ENCODE peak calls at places on chromosomes 7 and 10, in six cellular contexts. One of them, this sample, is unnamed.

GRCh38 chr10:24915304-24915703 is 37.1 kb downstream of the PRTFDC1 start:
- DNase-seq in H9: no peak
- DNase-seq in trophoblast cell: no peak
- DNase-seq in neuronal stem cell: no peak
- DNase-seq in IMR-90: no peak
- DNase-seq in H1: no peak
- DNase-seq in this sample: no peak

GRCh38 chr10:103910442-103911000 is 7.5 kb downstream of the STN1 start:
- DNase-seq in neuronal stem cell: no peak
- DNase-seq in H9: no peak
- DNase-seq in IMR-90: no peak
- DNase-seq in trophoblast cell: no peak
- DNase-seq in H1: no peak
- DNase-seq in this sample: no peak

GRCh38 chr7:55526329-55526728 is 46.0 kb downstream of the VOPP1 start:
- DNase-seq in neuronal stem cell: no peak
- DNase-seq in IMR-90: no peak
- DNase-seq in H1: no peak
- DNase-seq in trophoblast cell: no peak
- DNase-seq in H9: no peak
- DNase-seq in this sample: no peak

GRCh38 chr7:70322786-70323185 is 724.5 kb downstream of the AUTS2 start:
- DNase-seq in neuronal stem cell: no peak
- DNase-seq in H9: no peak
- DNase-seq in trophoblast cell: no peak
- DNase-seq in H1: no peak
- DNase-seq in IMR-90: no peak
- DNase-seq in this sample: no peak

GRCh38 chr10:97921581-97922377 is 72.1 kb downstream of the GOLGA7B start:
- DNase-seq in H1: no peak
- DNase-seq in neuronal stem cell: no peak
- DNase-seq in trophoblast cell: no peak
- DNase-seq in H9: no peak
- DNase-seq in IMR-90: peak; percentile 1
- DNase-seq in this sample: no peak

GRCh38 chr10:89183571-89183970 is 23.5 kb downstream of the CH25H start:
- DNase-seq in neuronal stem cell: no peak
- DNase-seq in trophoblast cell: no peak
- DNase-seq in H9: no peak
- DNase-seq in IMR-90: peak; percentile 77
- DNase-seq in H1: no peak
- DNase-seq in this sample: no peak

GRCh38 chr7:36114355-36114754 is 38.7 kb upstream of the EEPD1 start:
- DNase-seq in trophoblast cell: no peak
- DNase-seq in H1: no peak
- DNase-seq in H9: no peak
- DNase-seq in neuronal stem cell: no peak
- DNase-seq in IMR-90: no peak
- DNase-seq in this sample: no peak

GRCh38 chr7:2110586-2111396 is 122.0 kb downstream of the MAD1L1 start:
- DNase-seq in trophoblast cell: no peak
- DNase-seq in H9: no peak
- DNase-seq in neuronal stem cell: no peak
- DNase-seq in IMR-90: peak; percentile 23
- DNase-seq in H1: no peak
- DNase-seq in this sample: no peak

GRCh38 chr7:158431941-158432347 is 155.7 kb downstream of the PTPRN2 start:
- DNase-seq in IMR-90: peak; percentile 28
- DNase-seq in H1: no peak
- DNase-seq in trophoblast cell: no peak
- DNase-seq in H9: no peak
- DNase-seq in neuronal stem cell: no peak
- DNase-seq in this sample: peak; percentile 71

GRCh38 chr10:76071638-76072317 is 640.4 kb downstream of the LRMDA start:
- DNase-seq in H1: no peak
- DNase-seq in trophoblast cell: no peak
- DNase-seq in IMR-90: no peak
- DNase-seq in H9: no peak
- DNase-seq in neuronal stem cell: no peak
- DNase-seq in this sample: peak; percentile 22

GRCh38 chr10:76067447-76067846 is 636.0 kb downstream of the LRMDA start:
- DNase-seq in neuronal stem cell: no peak
- DNase-seq in H9: no peak
- DNase-seq in IMR-90: no peak
- DNase-seq in H1: no peak
- DNase-seq in trophoblast cell: no peak
- DNase-seq in this sample: no peak

GRCh38 chr10:76072384-76072783 is 641.0 kb downstream of the LRMDA start:
- DNase-seq in H9: no peak
- DNase-seq in trophoblast cell: no peak
- DNase-seq in IMR-90: no peak
- DNase-seq in neuronal stem cell: no peak
- DNase-seq in H1: no peak
- DNase-seq in this sample: no peak

GRCh38 chr10:76073524-76073923 is 642.1 kb downstream of the LRMDA start:
- DNase-seq in H9: no peak
- DNase-seq in neuronal stem cell: no peak
- DNase-seq in IMR-90: no peak
- DNase-seq in H1: no peak
- DNase-seq in trophoblast cell: no peak
- DNase-seq in this sample: no peak

DNA sequence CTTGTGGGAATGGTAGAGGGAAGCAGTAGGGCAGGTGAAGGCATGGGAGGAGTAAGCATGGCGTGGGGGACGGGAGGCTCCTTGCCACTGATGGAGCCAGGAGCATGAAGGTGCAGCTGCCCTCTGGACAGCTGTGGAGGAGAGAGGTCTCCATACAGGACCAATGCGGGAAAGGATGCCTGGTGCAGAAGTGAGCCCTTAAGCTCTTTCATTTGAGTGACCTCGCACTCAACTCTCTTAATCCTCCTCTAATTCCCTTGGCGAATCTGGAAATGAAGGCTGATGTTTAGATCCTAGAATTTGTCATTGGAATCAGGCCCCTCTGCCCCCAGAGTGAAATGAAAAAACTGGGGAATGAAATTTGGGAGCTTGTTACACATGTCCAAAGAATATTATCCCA is 639.4 kb downstream of the LRMDA start:
- DNase-seq in trophoblast cell: no peak
- DNase-seq in H9: no peak
- DNase-seq in neuronal stem cell: no peak
- DNase-seq in H1: no peak
- DNase-seq in IMR-90: no peak
- DNase-seq in this sample: no peak
- H3K14ac ChIP-seq in trophoblast cell: no peak overlapping the region
- H3K14ac ChIP-seq in H9: no peak overlapping the region
- H3K14ac ChIP-seq in neuronal stem cell: no peak overlapping the region
- H3K14ac ChIP-seq in H1: no peak overlapping the region
- H3K14ac ChIP-seq in IMR-90: no peak overlapping the region
- H3K14ac ChIP-seq in this sample: no peak overlapping the region

GRCh38 chr7:22200777-22201176 is 156.2 kb downstream of the RAPGEF5 start:
- DNase-seq in H1: no peak
- DNase-seq in IMR-90: no peak
- DNase-seq in trophoblast cell: no peak
- DNase-seq in neuronal stem cell: no peak
- DNase-seq in H9: no peak
- DNase-seq in this sample: no peak
- H3K14ac ChIP-seq in H1: no peak overlapping the region
- H3K14ac ChIP-seq in IMR-90: no peak overlapping the region
- H3K14ac ChIP-seq in trophoblast cell: no peak overlapping the region
- H3K14ac ChIP-seq in neuronal stem cell: no peak overlapping the region
- H3K14ac ChIP-seq in H9: no peak overlapping the region
- H3K14ac ChIP-seq in this sample: no peak overlapping the region

GRCh38 chr7:30501264-30501663 is 3.4 kb downstream of the GGCT start:
- DNase-seq in neuronal stem cell: no peak
- DNase-seq in IMR-90: no peak
- DNase-seq in trophoblast cell: no peak
- DNase-seq in H9: no peak
- DNase-seq in H1: no peak
- DNase-seq in this sample: no peak
- H3K14ac ChIP-seq in neuronal stem cell: no peak overlapping the region
- H3K14ac ChIP-seq in IMR-90: no peak overlapping the region
- H3K14ac ChIP-seq in trophoblast cell: no peak overlapping the region
- H3K14ac ChIP-seq in H9: no peak overlapping the region
- H3K14ac ChIP-seq in H1: no peak overlapping the region
- H3K14ac ChIP-seq in this sample: no peak overlapping the region

GRCh38 chr7:137609500-137609899 is 237.3 kb downstream of the DGKI start:
- DNase-seq in H1: no peak
- DNase-seq in neuronal stem cell: no peak
- DNase-seq in H9: no peak
- DNase-seq in trophoblast cell: peak; percentile 77
- DNase-seq in IMR-90: no peak
- DNase-seq in this sample: no peak
- H3K14ac ChIP-seq in H1: no peak overlapping the region
- H3K14ac ChIP-seq in neuronal stem cell: no peak overlapping the region
- H3K14ac ChIP-seq in H9: no peak overlapping the region
- H3K14ac ChIP-seq in trophoblast cell: no peak overlapping the region
- H3K14ac ChIP-seq in IMR-90: no peak overlapping the region
- H3K14ac ChIP-seq in this sample: no peak overlapping the region

DNA sequence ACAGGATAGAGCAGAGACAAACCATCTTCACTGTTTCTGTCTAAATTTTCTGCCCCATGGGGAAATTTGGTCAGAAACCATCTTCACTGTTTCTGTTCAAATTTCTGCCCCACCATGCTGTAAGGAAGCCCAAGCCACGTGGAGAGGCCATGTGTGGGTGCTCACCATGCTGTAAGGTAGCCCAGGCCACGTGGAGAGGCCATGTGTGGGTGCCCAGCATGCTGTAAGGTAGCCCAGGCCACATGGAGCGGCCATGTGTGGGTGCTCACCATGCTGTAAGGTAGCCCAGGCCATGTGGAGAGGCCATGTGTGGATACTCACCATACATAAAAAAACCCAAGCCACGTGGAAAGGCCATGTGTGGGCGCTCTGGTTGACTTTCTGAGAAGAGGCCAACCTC is 1088.7 kb upstream of the AUTS2 start:
- DNase-seq in H1: no peak
- DNase-seq in neuronal stem cell: no peak
- DNase-seq in IMR-90: no peak
- DNase-seq in trophoblast cell: no peak
- DNase-seq in H9: no peak
- DNase-seq in this sample: no peak
- H3K14ac ChIP-seq in H1: no peak overlapping the region
- H3K14ac ChIP-seq in neuronal stem cell: no peak overlapping the region
- H3K14ac ChIP-seq in IMR-90: no peak overlapping the region
- H3K14ac ChIP-seq in trophoblast cell: no peak overlapping the region
- H3K14ac ChIP-seq in H9: no peak overlapping the region
- H3K14ac ChIP-seq in this sample: no peak overlapping the region

DNA sequence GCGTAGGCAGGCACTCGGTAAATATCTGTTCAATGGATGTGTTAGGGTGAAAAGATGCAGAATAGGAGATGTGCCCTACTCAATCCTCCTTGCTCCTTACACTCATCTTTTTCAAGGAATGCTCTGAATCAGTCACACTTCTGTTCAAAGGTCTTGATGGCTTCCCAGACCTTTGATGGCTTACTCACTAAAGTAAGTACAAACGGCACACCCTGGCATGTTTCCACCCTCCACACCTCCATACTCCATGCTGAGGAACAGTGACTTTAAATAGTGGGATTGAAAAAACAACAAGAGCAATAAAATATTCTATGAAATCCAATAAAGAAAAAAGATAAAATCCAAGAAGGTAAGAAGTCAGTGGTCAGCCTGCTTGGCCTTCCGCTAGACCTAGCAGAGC is 569.2 kb downstream of the SORCS1 start:
- DNase-seq in IMR-90: no peak
- DNase-seq in H1: no peak
- DNase-seq in H9: no peak
- DNase-seq in trophoblast cell: no peak
- DNase-seq in neuronal stem cell: no peak
- DNase-seq in this sample: no peak
- H3K14ac ChIP-seq in IMR-90: no peak overlapping the region
- H3K14ac ChIP-seq in H1: no peak overlapping the region
- H3K14ac ChIP-seq in H9: no peak overlapping the region
- H3K14ac ChIP-seq in trophoblast cell: no peak overlapping the region
- H3K14ac ChIP-seq in neuronal stem cell: no peak overlapping the region
- H3K14ac ChIP-seq in this sample: no peak overlapping the region

GRCh38 chr10:14391342-14391741 is 60.6 kb upstream of the FRMD4A start:
- DNase-seq in neuronal stem cell: no peak
- DNase-seq in H9: no peak
- DNase-seq in IMR-90: no peak
- DNase-seq in H1: no peak
- DNase-seq in trophoblast cell: no peak
- DNase-seq in this sample: no peak

GRCh38 chr10:14394179-14394578 is 63.5 kb upstream of the FRMD4A start:
- DNase-seq in neuronal stem cell: no peak
- DNase-seq in H1: no peak
- DNase-seq in trophoblast cell: no peak
- DNase-seq in IMR-90: no peak
- DNase-seq in H9: no peak
- DNase-seq in this sample: no peak

GRCh38 chr10:14385591-14386201 is 55.0 kb upstream of the FRMD4A start:
- DNase-seq in IMR-90: peak; percentile 20
- DNase-seq in trophoblast cell: no peak
- DNase-seq in neuronal stem cell: no peak
- DNase-seq in H1: no peak
- DNase-seq in H9: no peak
- DNase-seq in this sample: no peak

GRCh38 chr10:14386202-14386593 is 55.5 kb upstream of the FRMD4A start:
- DNase-seq in neuronal stem cell: no peak
- DNase-seq in trophoblast cell: peak; percentile 94
- DNase-seq in IMR-90: peak; percentile 96
- DNase-seq in H1: peak; percentile 13
- DNase-seq in H9: no peak
- DNase-seq in this sample: peak; percentile 90

DNA sequence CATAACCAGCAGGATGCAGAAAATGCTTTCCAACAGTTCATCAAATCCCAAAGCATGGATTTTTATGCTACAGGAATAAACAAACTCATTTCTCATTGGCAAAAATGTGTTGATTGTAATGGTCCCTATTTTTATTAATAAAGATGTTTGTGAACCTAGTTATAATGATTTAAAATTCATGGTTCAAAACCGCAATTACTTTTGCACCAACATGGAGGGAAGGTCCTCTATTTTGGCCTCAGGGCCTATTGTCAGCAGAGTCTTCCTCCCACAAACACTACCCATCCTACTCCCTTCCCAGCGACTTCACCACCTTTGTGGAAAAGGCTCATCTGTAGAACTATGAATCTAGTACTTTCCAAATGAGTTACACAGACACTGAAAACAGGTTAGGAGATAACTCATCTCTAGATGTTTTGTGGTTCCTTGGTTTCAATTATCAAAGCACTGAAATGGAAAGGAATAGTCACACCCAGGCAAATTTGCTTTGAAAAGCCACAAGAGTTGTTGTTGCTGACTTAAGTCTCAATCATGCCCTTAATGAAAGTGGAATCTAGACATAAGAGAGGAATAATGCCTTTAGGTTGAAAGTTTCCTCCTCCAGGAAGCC is 59.4 kb upstream of the FRMD4A start:
- DNase-seq in H9: no peak
- DNase-seq in trophoblast cell: no peak
- DNase-seq in IMR-90: no peak
- DNase-seq in neuronal stem cell: no peak
- DNase-seq in H1: no peak
- DNase-seq in this sample: no peak
- H3K14ac ChIP-seq in H9: no peak overlapping the region
- H3K14ac ChIP-seq in trophoblast cell: no peak overlapping the region
- H3K14ac ChIP-seq in IMR-90: peak overlapping the region; percentile 14
- H3K14ac ChIP-seq in neuronal stem cell: no peak overlapping the region
- H3K14ac ChIP-seq in H1: no peak overlapping the region
- H3K14ac ChIP-seq in this sample: no peak overlapping the region